ENCODE peak calls at places on chromosome 5, in seven cellular contexts. W, C, Z, A, L, J and U are unnamed samples.

GRCh38 chr5:159825551-159826051 is 90.7 kb upstream of the ADRA1B start:
- DNase-seq in W (no peak), C (no peak), Z (peak; percentile 18), A (no peak), L (no peak), J (no peak), U (no peak)

GRCh38 chr5:57408714-57409113 is 73.9 kb downstream of the ACTBL2 start:
- DNase-seq in W (no peak), C (no peak), Z (peak; percentile 79), A (no peak), L (no peak), J (no peak), U (no peak)

GRCh38 chr5:133983674-133984073 is 15.2 kb upstream of the C5orf15 start:
- DNase-seq in W (no peak), C (no peak), Z (no peak), A (no peak), L (no peak), J (no peak), U (no peak)

GRCh38 chr5:137610598-137610997 is 111.5 kb upstream of the SPOCK1 start:
- DNase-seq in W (no peak), C (no peak), Z (no peak), A (peak; percentile 18), L (no peak), J (no peak), U (no peak)

GRCh38 chr5:172770374-172770674 is 671 bp downstream of the DUSP1 start:
- DNase-seq in W (no peak), C (no peak), Z (no peak), A (no peak), L (no peak), J (no peak), U (no peak)

GRCh38 chr5:159899067-159900049 is 16.9 kb upstream of the ADRA1B start:
- DNase-seq in W (no peak), C (no peak), Z (peak; percentile 54), A (no peak), L (no peak), J (no peak), U (no peak)

GRCh38 chr5:31021181-31021624 is 172.3 kb upstream of the CDH6 start:
- DNase-seq in W (no peak), C (peak; percentile 7), Z (peak; percentile 61), A (no peak), L (no peak), J (no peak), U (no peak)

GRCh38 chr5:64632251-64632650 is 58.1 kb upstream of the SHISAL2B start:
- DNase-seq in W (no peak), C (no peak), Z (peak; percentile 75), A (no peak), L (no peak), J (no peak), U (peak; percentile 21)

GRCh38 chr5:154778534-154778933 is 23.4 kb downstream of the LARP1 start:
- DNase-seq in W (no peak), C (no peak), Z (no peak), A (no peak), L (no peak), J (no peak), U (no peak)

GRCh38 chr5:76787237-76787636 is 31.6 kb upstream of the F2RL1 start:
- DNase-seq in W (no peak), C (no peak), Z (peak; percentile 89), A (no peak), L (no peak), J (no peak), U (no peak)

GRCh38 chr5:55188656-55189380 is 15.8 kb upstream of the CDC20B start:
- DNase-seq in W (no peak), C (no peak), Z (no peak), A (no peak), L (no peak), J (no peak), U (no peak)

GRCh38 chr5:160155017-160155725 is 35.9 kb upstream of the PWWP2A start:
- DNase-seq in W (no peak), C (no peak), Z (peak; percentile 49), A (no peak), L (no peak), J (no peak), U (no peak)

GRCh38 chr5:90504743-90505142 is 24.6 kb downstream of the LYSMD3 start:
- DNase-seq in W (no peak), C (no peak), Z (no peak), A (no peak), L (no peak), J (no peak), U (no peak)

GRCh38 chr5:139708877-139709586 is 60.9 kb downstream of the CXXC5 start:
- DNase-seq in W (no peak), C (no peak), Z (peak; percentile 80), A (peak; percentile 96), L (no peak), J (peak; percentile 63), U (peak; percentile 91)

GRCh38 chr5:761206-761771 is 23.2 kb downstream of the ZDHHC11B start:
- DNase-seq in W (peak; percentile 14), C (no peak), Z (no peak), A (peak; percentile 35), L (peak; percentile 13), J (no peak), U (no peak)

GRCh38 chr5:132979367-132979935 is 16.0 kb upstream of the AFF4 start:
- DNase-seq in W (no peak), C (no peak), Z (no peak), A (no peak), L (no peak), J (no peak), U (no peak)

GRCh38 chr5:74916831-74917710 is 50.9 kb upstream of the FAM169A start:
- DNase-seq in W (no peak), C (peak; percentile 60), Z (peak; percentile 5), A (no peak), L (no peak), J (no peak), U (no peak)

GRCh38 chr5:88772047-88772446 is 110.9 kb downstream of the MEF2C start:
- DNase-seq in W (no peak), C (no peak), Z (no peak), A (no peak), L (no peak), J (no peak), U (no peak)

GRCh38 chr5:87413116-87413645 is 451 bp upstream of the CCNH start:
- DNase-seq in W (no peak), C (no peak), Z (peak; percentile 52), A (no peak), L (no peak), J (no peak), U (peak; percentile 15)

GRCh38 chr5:166909040-166909439 is 1382.4 kb upstream of the WWC1 start:
- DNase-seq in W (no peak), C (no peak), Z (no peak), A (no peak), L (no peak), J (no peak), U (no peak)

GRCh38 chr5:32096891-32097592 is 77.1 kb downstream of the GOLPH3 start:
- DNase-seq in W (no peak), C (no peak), Z (peak; percentile 39), A (no peak), L (no peak), J (no peak), U (no peak)

GRCh38 chr5:92678576-92679105 is 902.4 kb downstream of the NR2F1-AS1 start:
- DNase-seq in W (no peak), C (no peak), Z (no peak), A (no peak), L (no peak), J (no peak), U (peak; percentile 39)

GRCh38 chr5:156181656-156182055 is 145.3 kb upstream of the SGCD start:
- DNase-seq in W (no peak), C (peak; percentile 43), Z (no peak), A (no peak), L (no peak), J (no peak), U (no peak)

GRCh38 chr5:16057277-16057676 is 122.3 kb downstream of the MARCHF11 start:
- DNase-seq in W (no peak), C (no peak), Z (peak; percentile 12), A (no peak), L (no peak), J (no peak), U (no peak)

GRCh38 chr5:164370841-164371240 is 865.4 kb downstream of the MAT2B start:
- DNase-seq in W (no peak), C (no peak), Z (no peak), A (no peak), L (no peak), J (no peak), U (no peak)

GRCh38 chr5:35626108-35626507 is 8.4 kb downstream of the SPEF2 start:
- DNase-seq in W (no peak), C (no peak), Z (peak; percentile 43), A (no peak), L (no peak), J (no peak), U (no peak)

GRCh38 chr5:97750576-97750975 is 567.5 kb upstream of the RIOK2 start:
- DNase-seq in W (no peak), C (no peak), Z (no peak), A (no peak), L (no peak), J (no peak), U (no peak)